ENCODE peak calls at places on chromosomes 6 and 20, in ten cellular contexts. One of them, this sample, is unnamed.

GRCh38 chr20:45880988-45881788 is at the start of gene ZSWIM1:
- DNase-seq in effector memory CD8-positive, alpha-beta T cell: peak
- DNase-seq in RKO: peak
- DNase-seq in NCI-H2171 treated with DMSO at 0.1 percent for 48 hours: peak
- DNase-seq in hepatocyte: peak
- DNase-seq in stimulated activated CD8-positive, alpha-beta memory T cell treated with anti-CD3 and anti-CD28 coated beads, Interleukin-4, amount 100 ng/mL, for 24 hours: peak
- DNase-seq in GM23338: peak
- DNase-seq in globus pallidus: peak
- DNase-seq in colonic mucosa: peak
- DNase-seq in uterus: peak
- DNase-seq in this sample: peak

GRCh38 chr6:155274106-155274505 is 10.3 kb downstream of the CLDN20 start:
- DNase-seq in effector memory CD8-positive, alpha-beta T cell: no peak
- DNase-seq in RKO: no peak
- DNase-seq in NCI-H2171 treated with DMSO at 0.1 percent for 48 hours: no peak
- DNase-seq in hepatocyte: no peak
- DNase-seq in stimulated activated CD8-positive, alpha-beta memory T cell treated with anti-CD3 and anti-CD28 coated beads, Interleukin-4, amount 100 ng/mL, for 24 hours: no peak
- DNase-seq in GM23338: no peak
- DNase-seq in globus pallidus: no peak
- DNase-seq in colonic mucosa: no peak
- DNase-seq in uterus: no peak
- DNase-seq in this sample: no peak

GRCh38 chr6:132805548-132805947 is 7.1 kb upstream of the SLC18B1 start:
- DNase-seq in effector memory CD8-positive, alpha-beta T cell: no peak
- DNase-seq in RKO: no peak
- DNase-seq in NCI-H2171 treated with DMSO at 0.1 percent for 48 hours: no peak
- DNase-seq in hepatocyte: no peak
- DNase-seq in stimulated activated CD8-positive, alpha-beta memory T cell treated with anti-CD3 and anti-CD28 coated beads, Interleukin-4, amount 100 ng/mL, for 24 hours: no peak
- DNase-seq in GM23338: no peak
- DNase-seq in globus pallidus: no peak
- DNase-seq in colonic mucosa: no peak
- DNase-seq in uterus: no peak
- DNase-seq in this sample: no peak

GRCh38 chr6:148192310-148192709 is 150.3 kb upstream of the SASH1 start:
- DNase-seq in effector memory CD8-positive, alpha-beta T cell: no peak
- DNase-seq in RKO: no peak
- DNase-seq in NCI-H2171 treated with DMSO at 0.1 percent for 48 hours: no peak
- DNase-seq in hepatocyte: no peak
- DNase-seq in stimulated activated CD8-positive, alpha-beta memory T cell treated with anti-CD3 and anti-CD28 coated beads, Interleukin-4, amount 100 ng/mL, for 24 hours: no peak
- DNase-seq in GM23338: no peak
- DNase-seq in globus pallidus: no peak
- DNase-seq in colonic mucosa: no peak
- DNase-seq in uterus: no peak
- DNase-seq in this sample: no peak

GRCh38 chr6:77561768-77562314 is 91.0 kb upstream of the MEI4 start:
- DNase-seq in effector memory CD8-positive, alpha-beta T cell: no peak
- DNase-seq in RKO: no peak
- DNase-seq in NCI-H2171 treated with DMSO at 0.1 percent for 48 hours: no peak
- DNase-seq in hepatocyte: no peak
- DNase-seq in stimulated activated CD8-positive, alpha-beta memory T cell treated with anti-CD3 and anti-CD28 coated beads, Interleukin-4, amount 100 ng/mL, for 24 hours: no peak
- DNase-seq in GM23338: no peak
- DNase-seq in globus pallidus: no peak
- DNase-seq in colonic mucosa: peak
- DNase-seq in uterus: no peak
- DNase-seq in this sample: no peak

GRCh38 chr6:74671558-74672025 is 534.3 kb downstream of the COL12A1 start:
- DNase-seq in effector memory CD8-positive, alpha-beta T cell: no peak
- DNase-seq in RKO: no peak
- DNase-seq in NCI-H2171 treated with DMSO at 0.1 percent for 48 hours: no peak
- DNase-seq in hepatocyte: no peak
- DNase-seq in stimulated activated CD8-positive, alpha-beta memory T cell treated with anti-CD3 and anti-CD28 coated beads, Interleukin-4, amount 100 ng/mL, for 24 hours: no peak
- DNase-seq in GM23338: no peak
- DNase-seq in globus pallidus: no peak
- DNase-seq in colonic mucosa: no peak
- DNase-seq in uterus: no peak
- DNase-seq in this sample: no peak

GRCh38 chr6:130027948-130028347 is 9.6 kb downstream of the L3MBTL3 start:
- DNase-seq in effector memory CD8-positive, alpha-beta T cell: no peak
- DNase-seq in RKO: no peak
- DNase-seq in NCI-H2171 treated with DMSO at 0.1 percent for 48 hours: no peak
- DNase-seq in hepatocyte: no peak
- DNase-seq in stimulated activated CD8-positive, alpha-beta memory T cell treated with anti-CD3 and anti-CD28 coated beads, Interleukin-4, amount 100 ng/mL, for 24 hours: no peak
- DNase-seq in GM23338: no peak
- DNase-seq in globus pallidus: no peak
- DNase-seq in colonic mucosa: no peak
- DNase-seq in uterus: no peak
- DNase-seq in this sample: no peak

GRCh38 chr6:144449911-144450690 is 165.0 kb downstream of the UTRN start:
- DNase-seq in effector memory CD8-positive, alpha-beta T cell: no peak
- DNase-seq in RKO: no peak
- DNase-seq in NCI-H2171 treated with DMSO at 0.1 percent for 48 hours: no peak
- DNase-seq in hepatocyte: no peak
- DNase-seq in stimulated activated CD8-positive, alpha-beta memory T cell treated with anti-CD3 and anti-CD28 coated beads, Interleukin-4, amount 100 ng/mL, for 24 hours: no peak
- DNase-seq in GM23338: peak
- DNase-seq in globus pallidus: peak
- DNase-seq in colonic mucosa: no peak
- DNase-seq in uterus: no peak
- DNase-seq in this sample: no peak

GRCh38 chr20:31485450-31486339 is 10.6 kb downstream of the REM1 start:
- DNase-seq in effector memory CD8-positive, alpha-beta T cell: no peak
- DNase-seq in RKO: no peak
- DNase-seq in NCI-H2171 treated with DMSO at 0.1 percent for 48 hours: no peak
- DNase-seq in hepatocyte: peak
- DNase-seq in stimulated activated CD8-positive, alpha-beta memory T cell treated with anti-CD3 and anti-CD28 coated beads, Interleukin-4, amount 100 ng/mL, for 24 hours: no peak
- DNase-seq in GM23338: peak
- DNase-seq in globus pallidus: peak
- DNase-seq in colonic mucosa: peak
- DNase-seq in uterus: peak
- DNase-seq in this sample: no peak

GRCh38 chr6:110265273-110265672 is 85.0 kb downstream of the CDC40 start:
- DNase-seq in effector memory CD8-positive, alpha-beta T cell: no peak
- DNase-seq in RKO: no peak
- DNase-seq in NCI-H2171 treated with DMSO at 0.1 percent for 48 hours: no peak
- DNase-seq in hepatocyte: no peak
- DNase-seq in stimulated activated CD8-positive, alpha-beta memory T cell treated with anti-CD3 and anti-CD28 coated beads, Interleukin-4, amount 100 ng/mL, for 24 hours: no peak
- DNase-seq in GM23338: no peak
- DNase-seq in globus pallidus: no peak
- DNase-seq in colonic mucosa: no peak
- DNase-seq in uterus: no peak
- DNase-seq in this sample: no peak

GRCh38 chr6:156557269-156557885 is 219.8 kb upstream of the ARID1B start:
- DNase-seq in effector memory CD8-positive, alpha-beta T cell: no peak
- DNase-seq in RKO: no peak
- DNase-seq in NCI-H2171 treated with DMSO at 0.1 percent for 48 hours: peak
- DNase-seq in hepatocyte: peak
- DNase-seq in stimulated activated CD8-positive, alpha-beta memory T cell treated with anti-CD3 and anti-CD28 coated beads, Interleukin-4, amount 100 ng/mL, for 24 hours: no peak
- DNase-seq in GM23338: peak
- DNase-seq in globus pallidus: peak
- DNase-seq in colonic mucosa: no peak
- DNase-seq in uterus: no peak
- DNase-seq in this sample: no peak

GRCh38 chr20:64212750-64213149 is 42.8 kb upstream of the PCMTD2 start:
- DNase-seq in effector memory CD8-positive, alpha-beta T cell: no peak
- DNase-seq in RKO: peak
- DNase-seq in NCI-H2171 treated with DMSO at 0.1 percent for 48 hours: no peak
- DNase-seq in hepatocyte: peak
- DNase-seq in stimulated activated CD8-positive, alpha-beta memory T cell treated with anti-CD3 and anti-CD28 coated beads, Interleukin-4, amount 100 ng/mL, for 24 hours: no peak
- DNase-seq in GM23338: no peak
- DNase-seq in globus pallidus: peak
- DNase-seq in colonic mucosa: no peak
- DNase-seq in uterus: peak
- DNase-seq in this sample: no peak

GRCh38 chr20:34621383-34622367 is 55.2 kb downstream of the PIGU start:
- DNase-seq in effector memory CD8-positive, alpha-beta T cell: no peak
- DNase-seq in RKO: no peak
- DNase-seq in NCI-H2171 treated with DMSO at 0.1 percent for 48 hours: no peak
- DNase-seq in hepatocyte: peak
- DNase-seq in stimulated activated CD8-positive, alpha-beta memory T cell treated with anti-CD3 and anti-CD28 coated beads, Interleukin-4, amount 100 ng/mL, for 24 hours: no peak
- DNase-seq in GM23338: no peak
- DNase-seq in globus pallidus: no peak
- DNase-seq in colonic mucosa: peak
- DNase-seq in uterus: no peak
- DNase-seq in this sample: no peak

GRCh38 chr6:43917878-43918382 is 147.9 kb downstream of the VEGFA start:
- DNase-seq in effector memory CD8-positive, alpha-beta T cell: no peak
- DNase-seq in RKO: peak
- DNase-seq in NCI-H2171 treated with DMSO at 0.1 percent for 48 hours: no peak
- DNase-seq in hepatocyte: peak
- DNase-seq in stimulated activated CD8-positive, alpha-beta memory T cell treated with anti-CD3 and anti-CD28 coated beads, Interleukin-4, amount 100 ng/mL, for 24 hours: no peak
- DNase-seq in GM23338: no peak
- DNase-seq in globus pallidus: no peak
- DNase-seq in colonic mucosa: no peak
- DNase-seq in uterus: no peak
- DNase-seq in this sample: no peak

GRCh38 chr6:12115492-12115891 is 103.4 kb downstream of the HIVEP1 start:
- DNase-seq in effector memory CD8-positive, alpha-beta T cell: no peak
- DNase-seq in RKO: no peak
- DNase-seq in NCI-H2171 treated with DMSO at 0.1 percent for 48 hours: no peak
- DNase-seq in hepatocyte: no peak
- DNase-seq in stimulated activated CD8-positive, alpha-beta memory T cell treated with anti-CD3 and anti-CD28 coated beads, Interleukin-4, amount 100 ng/mL, for 24 hours: no peak
- DNase-seq in GM23338: no peak
- DNase-seq in globus pallidus: no peak
- DNase-seq in colonic mucosa: no peak
- DNase-seq in uterus: no peak
- DNase-seq in this sample: no peak

GRCh38 chr20:11891827-11892521 is 25.7 kb upstream of the BTBD3 start:
- DNase-seq in effector memory CD8-positive, alpha-beta T cell: no peak
- DNase-seq in RKO: peak
- DNase-seq in NCI-H2171 treated with DMSO at 0.1 percent for 48 hours: peak
- DNase-seq in hepatocyte: peak
- DNase-seq in stimulated activated CD8-positive, alpha-beta memory T cell treated with anti-CD3 and anti-CD28 coated beads, Interleukin-4, amount 100 ng/mL, for 24 hours: no peak
- DNase-seq in GM23338: peak
- DNase-seq in globus pallidus: peak
- DNase-seq in colonic mucosa: peak
- DNase-seq in uterus: peak
- DNase-seq in this sample: peak

GRCh38 chr20:36823126-36823525 is 49.6 kb upstream of the DSN1 start:
- DNase-seq in effector memory CD8-positive, alpha-beta T cell: no peak
- DNase-seq in RKO: no peak
- DNase-seq in NCI-H2171 treated with DMSO at 0.1 percent for 48 hours: peak
- DNase-seq in hepatocyte: no peak
- DNase-seq in stimulated activated CD8-positive, alpha-beta memory T cell treated with anti-CD3 and anti-CD28 coated beads, Interleukin-4, amount 100 ng/mL, for 24 hours: no peak
- DNase-seq in GM23338: no peak
- DNase-seq in globus pallidus: no peak
- DNase-seq in colonic mucosa: no peak
- DNase-seq in uterus: no peak
- DNase-seq in this sample: no peak

GRCh38 chr6:82410151-82410621 is 46.6 kb downstream of the TPBG start:
- DNase-seq in effector memory CD8-positive, alpha-beta T cell: no peak
- DNase-seq in RKO: no peak
- DNase-seq in NCI-H2171 treated with DMSO at 0.1 percent for 48 hours: peak
- DNase-seq in hepatocyte: no peak
- DNase-seq in stimulated activated CD8-positive, alpha-beta memory T cell treated with anti-CD3 and anti-CD28 coated beads, Interleukin-4, amount 100 ng/mL, for 24 hours: no peak
- DNase-seq in GM23338: no peak
- DNase-seq in globus pallidus: no peak
- DNase-seq in colonic mucosa: no peak
- DNase-seq in uterus: no peak
- DNase-seq in this sample: no peak

GRCh38 chr20:54098044-54098443 is 27.6 kb upstream of the BCAS1 start:
- DNase-seq in effector memory CD8-positive, alpha-beta T cell: no peak
- DNase-seq in RKO: no peak
- DNase-seq in NCI-H2171 treated with DMSO at 0.1 percent for 48 hours: no peak
- DNase-seq in hepatocyte: no peak
- DNase-seq in stimulated activated CD8-positive, alpha-beta memory T cell treated with anti-CD3 and anti-CD28 coated beads, Interleukin-4, amount 100 ng/mL, for 24 hours: no peak
- DNase-seq in GM23338: no peak
- DNase-seq in globus pallidus: no peak
- DNase-seq in colonic mucosa: no peak
- DNase-seq in uterus: no peak
- DNase-seq in this sample: no peak

GRCh38 chr20:46018611-46019010 is 9.9 kb downstream of the MMP9 start:
- DNase-seq in effector memory CD8-positive, alpha-beta T cell: no peak
- DNase-seq in RKO: no peak
- DNase-seq in NCI-H2171 treated with DMSO at 0.1 percent for 48 hours: no peak
- DNase-seq in hepatocyte: no peak
- DNase-seq in stimulated activated CD8-positive, alpha-beta memory T cell treated with anti-CD3 and anti-CD28 coated beads, Interleukin-4, amount 100 ng/mL, for 24 hours: no peak
- DNase-seq in GM23338: no peak
- DNase-seq in globus pallidus: no peak
- DNase-seq in colonic mucosa: no peak
- DNase-seq in uterus: no peak
- DNase-seq in this sample: no peak

GRCh38 chr6:1603708-1604346 is 5.9 kb upstream of the FOXC1 start:
- DNase-seq in effector memory CD8-positive, alpha-beta T cell: no peak
- DNase-seq in RKO: no peak
- DNase-seq in NCI-H2171 treated with DMSO at 0.1 percent for 48 hours: no peak
- DNase-seq in hepatocyte: no peak
- DNase-seq in stimulated activated CD8-positive, alpha-beta memory T cell treated with anti-CD3 and anti-CD28 coated beads, Interleukin-4, amount 100 ng/mL, for 24 hours: no peak
- DNase-seq in GM23338: peak
- DNase-seq in globus pallidus: no peak
- DNase-seq in colonic mucosa: no peak
- DNase-seq in uterus: no peak
- DNase-seq in this sample: no peak

GRCh38 chr6:144899161-144899560 is 614.0 kb downstream of the UTRN start:
- DNase-seq in effector memory CD8-positive, alpha-beta T cell: no peak
- DNase-seq in RKO: no peak
- DNase-seq in NCI-H2171 treated with DMSO at 0.1 percent for 48 hours: no peak
- DNase-seq in hepatocyte: no peak
- DNase-seq in stimulated activated CD8-positive, alpha-beta memory T cell treated with anti-CD3 and anti-CD28 coated beads, Interleukin-4, amount 100 ng/mL, for 24 hours: no peak
- DNase-seq in GM23338: no peak
- DNase-seq in globus pallidus: no peak
- DNase-seq in colonic mucosa: no peak
- DNase-seq in uterus: no peak
- DNase-seq in this sample: no peak

GRCh38 chr20:19396466-19397081 is 184.1 kb downstream of the SLC24A3 start:
- DNase-seq in effector memory CD8-positive, alpha-beta T cell: no peak
- DNase-seq in RKO: no peak
- DNase-seq in NCI-H2171 treated with DMSO at 0.1 percent for 48 hours: peak
- DNase-seq in hepatocyte: no peak
- DNase-seq in stimulated activated CD8-positive, alpha-beta memory T cell treated with anti-CD3 and anti-CD28 coated beads, Interleukin-4, amount 100 ng/mL, for 24 hours: no peak
- DNase-seq in GM23338: no peak
- DNase-seq in globus pallidus: no peak
- DNase-seq in colonic mucosa: no peak
- DNase-seq in uterus: no peak
- DNase-seq in this sample: no peak

GRCh38 chr20:34560141-34560523 is 1.6 kb downstream of the MAP1LC3A start:
- DNase-seq in effector memory CD8-positive, alpha-beta T cell: no peak
- DNase-seq in RKO: no peak
- DNase-seq in NCI-H2171 treated with DMSO at 0.1 percent for 48 hours: no peak
- DNase-seq in hepatocyte: no peak
- DNase-seq in stimulated activated CD8-positive, alpha-beta memory T cell treated with anti-CD3 and anti-CD28 coated beads, Interleukin-4, amount 100 ng/mL, for 24 hours: no peak
- DNase-seq in GM23338: no peak
- DNase-seq in globus pallidus: peak
- DNase-seq in colonic mucosa: no peak
- DNase-seq in uterus: peak
- DNase-seq in this sample: no peak

GRCh38 chr6:27502508-27503435 is 29.9 kb upstream of the ZNF184 start:
- DNase-seq in effector memory CD8-positive, alpha-beta T cell: peak
- DNase-seq in RKO: peak
- DNase-seq in NCI-H2171 treated with DMSO at 0.1 percent for 48 hours: peak
- DNase-seq in hepatocyte: peak
- DNase-seq in stimulated activated CD8-positive, alpha-beta memory T cell treated with anti-CD3 and anti-CD28 coated beads, Interleukin-4, amount 100 ng/mL, for 24 hours: peak
- DNase-seq in GM23338: peak
- DNase-seq in globus pallidus: no peak
- DNase-seq in colonic mucosa: peak
- DNase-seq in uterus: peak
- DNase-seq in this sample: no peak

GRCh38 chr6:134351615-134352474 is 33.9 kb upstream of the SGK1 start:
- DNase-seq in effector memory CD8-positive, alpha-beta T cell: no peak
- DNase-seq in RKO: no peak
- DNase-seq in NCI-H2171 treated with DMSO at 0.1 percent for 48 hours: peak
- DNase-seq in hepatocyte: no peak
- DNase-seq in stimulated activated CD8-positive, alpha-beta memory T cell treated with anti-CD3 and anti-CD28 coated beads, Interleukin-4, amount 100 ng/mL, for 24 hours: no peak
- DNase-seq in GM23338: peak
- DNase-seq in globus pallidus: no peak
- DNase-seq in colonic mucosa: no peak
- DNase-seq in uterus: no peak
- DNase-seq in this sample: no peak

GRCh38 chr6:26358511-26358981 is 6.5 kb upstream of the BTN3A2 start:
- DNase-seq in effector memory CD8-positive, alpha-beta T cell: no peak
- DNase-seq in RKO: no peak
- DNase-seq in NCI-H2171 treated with DMSO at 0.1 percent for 48 hours: no peak
- DNase-seq in hepatocyte: no peak
- DNase-seq in stimulated activated CD8-positive, alpha-beta memory T cell treated with anti-CD3 and anti-CD28 coated beads, Interleukin-4, amount 100 ng/mL, for 24 hours: no peak
- DNase-seq in GM23338: no peak
- DNase-seq in globus pallidus: no peak
- DNase-seq in colonic mucosa: no peak
- DNase-seq in uterus: no peak
- DNase-seq in this sample: no peak

This sample was measured in NCI-H1048.